ENCODE peak calls at places on chromosomes 16 and 17, in five cellular contexts. E is SHP77; Y is activated CD8-positive, alpha-beta T cell treated with anti-CD3 and anti-CD28 coated beads, Interleukin-2, amount 10 ng/mL, durations not matched to agents 7 days and 5 days; T is T follicular helper cell; B is T-helper 1 cell. M is an unnamed sample.

GRCh38 chr17:64491034-64491860 is 5.6 kb downstream of the POLG2 start:
- DNase-seq in B (no peak), T (peak; percentile 34), Y (peak; percentile 78), E (peak; percentile 14), M (no peak)

GRCh38 chr17:76557368-76558209 is 17.7 kb downstream of the PRCD start:
- DNase-seq in E (peak; percentile 99), Y (peak; percentile 97), B (peak; percentile 82), T (peak; percentile 88), M (peak; percentile 86)

GRCh38 chr16:50917941-50918340 is 176.1 kb downstream of the CYLD start:
- DNase-seq in B (no peak), E (no peak), T (no peak), Y (no peak), M (no peak)

GRCh38 chr16:28838558-28838918 is 7.6 kb downstream of the TUFM start:
- DNase-seq in T (no peak), B (no peak), Y (no peak), E (no peak), M (no peak)

GRCh38 chr17:78272181-78272913 is 40.9 kb downstream of the TMEM235 start:
- DNase-seq in Y (peak; percentile 45), E (peak; percentile 98), T (peak; percentile 74), B (no peak), M (peak; percentile 44)

GRCh38 chr17:61310611-61311010 is 89.0 kb upstream of the TBX2 start:
- DNase-seq in B (no peak), Y (no peak), E (no peak), T (no peak), M (no peak)

GRCh38 chr17:69523252-69523861 is 108.9 kb downstream of the MAP2K6 start:
- DNase-seq in B (no peak), Y (peak; percentile 40), T (no peak), E (peak; percentile 51), M (no peak)

GRCh38 chr16:78097522-78097921 is 1.9 kb upstream of the WWOX start:
- DNase-seq in B (no peak), Y (no peak), T (no peak), E (no peak), M (no peak)

GRCh38 chr16:49382916-49383315 is 9.3 kb downstream of the C16orf78 start:
- DNase-seq in T (no peak), B (no peak), E (no peak), Y (no peak), M (no peak)

GRCh38 chr17:2123467-2124251 is 68.8 kb downstream of the HIC1 start:
- DNase-seq in E (no peak), Y (no peak), B (no peak), T (no peak), M (no peak)

GRCh38 chr17:79399610-79400144 is 211.2 kb downstream of the RBFOX3 start:
- DNase-seq in Y (no peak), B (no peak), T (no peak), E (no peak), M (no peak)

GRCh38 chr16:10240854-10241613 is 58.8 kb upstream of the GRIN2A start:
- DNase-seq in Y (no peak), T (no peak), E (no peak), B (no peak), M (no peak)

GRCh38 chr17:3922765-3923164 is 6.5 kb upstream of the P2RX1 start:
- DNase-seq in B (no peak), E (no peak), Y (no peak), T (no peak), M (no peak)

GRCh38 chr17:49992933-49993422 is 2.0 kb downstream of the DLX3 start:
- DNase-seq in E (no peak), Y (no peak), T (no peak), B (no peak), M (no peak)

GRCh38 chr17:77906377-77906871 is 52.1 kb upstream of the TNRC6C start:
- DNase-seq in B (no peak), E (no peak), T (no peak), Y (no peak), M (no peak)

GRCh38 chr17:4327638-4328037 is 38.8 kb downstream of the UBE2G1 start:
- DNase-seq in Y (no peak), T (no peak), B (no peak), E (no peak), M (no peak)

GRCh38 chr16:67441907-67442306 is 11.0 kb downstream of the HSD11B2 start:
- DNase-seq in B (no peak), E (no peak), Y (no peak), T (no peak), M (no peak)

GRCh38 chr17:50221500-50222480 is 20.4 kb upstream of the COL1A1 start:
- DNase-seq in T (no peak), E (no peak), Y (peak; percentile 74), B (no peak), M (no peak)

GRCh38 chr16:11405331-11406176 is 60.3 kb downstream of the RMI2 start:
- DNase-seq in E (peak; percentile 27), T (no peak), B (no peak), Y (peak; percentile 78), M (no peak)

GRCh38 chr16:85459529-85460251 is 153.4 kb upstream of the GSE1 start:
- DNase-seq in E (no peak), B (no peak), T (no peak), Y (no peak), M (no peak)

GRCh38 chr17:69539274-69539673 is 124.8 kb downstream of the MAP2K6 start:
- DNase-seq in E (no peak), T (no peak), Y (no peak), B (no peak), M (no peak)

GRCh38 chr17:8020776-8021564 is 17.9 kb upstream of the ALOX15B start:
- DNase-seq in B (no peak), T (no peak), Y (no peak), E (no peak), M (no peak)